ENCODE peak calls at places on chromosomes 3 and 15, in six cellular contexts. S, V, G, F, M and X are unnamed samples.
A peak's percentile ranks its signal among the peaks of the same experiment; 100 is the strongest.

GRCh38 chr15:89998141-89998661 is 2.9 kb upstream of the ZNF710 start:
- DNase-seq in S (no peak), V (peak; percentile 81), G (no peak), F (peak; percentile 87), M (no peak), X (no peak)

GRCh38 chr3:71112576-71112975 is 471.0 kb downstream of the FOXP1 start:
- DNase-seq in S (no peak), V (peak; percentile 49), G (no peak), F (no peak), M (no peak), X (no peak)

GRCh38 chr3:67593761-67594234 is 60.6 kb downstream of the SUCLG2 start:
- DNase-seq in S (peak; percentile 34), V (peak; percentile 20), G (no peak), F (peak; percentile 32), M (no peak), X (no peak)

GRCh38 chr15:79028411-79028964 is 62.1 kb downstream of the RASGRF1 start:
- DNase-seq in S (peak; percentile 75), V (peak; percentile 26), G (no peak), F (peak; percentile 71), M (peak; percentile 26), X (no peak)

GRCh38 chr15:81264072-81264857 is 59.7 kb downstream of the STARD5 start:
- DNase-seq in S (no peak), V (no peak), G (no peak), F (no peak), M (no peak), X (no peak)

GRCh38 chr15:69088300-69088965 is 72.0 kb upstream of the GLCE start:
- DNase-seq in S (no peak), V (no peak), G (no peak), F (no peak), M (no peak), X (no peak)

GRCh38 chr15:94951538-94951937 is 720.2 kb downstream of the MCTP2 start:
- DNase-seq in S (no peak), V (peak; percentile 53), G (no peak), F (no peak), M (no peak), X (no peak)

GRCh38 chr3:187101184-187102072 is 37.9 kb downstream of the RPL39L start:
- DNase-seq in S (no peak), V (peak; percentile 36), G (peak; percentile 76), F (no peak), M (peak; percentile 77), X (peak; percentile 3)

GRCh38 chr3:135965506-135966348 is at the start of gene PPP2R3A:
- DNase-seq in S (peak; percentile 93), V (peak; percentile 83), G (peak; percentile 79), F (peak; percentile 69), M (peak; percentile 86), X (peak; percentile 35)

GRCh38 chr3:62051506-62051905 is 321.8 kb downstream of the FEZF2 start:
- DNase-seq in S (peak; percentile 39), V (peak; percentile 57), G (no peak), F (no peak), M (peak; percentile 47), X (no peak)

GRCh38 chr3:78255403-78255802 is 1215.5 kb downstream of the ROBO2 start:
- DNase-seq in S (no peak), V (peak; percentile 79), G (no peak), F (no peak), M (no peak), X (no peak)

GRCh38 chr15:24957691-24958090 is 2.9 kb downstream of the SNRPN start:
- DNase-seq in S (no peak), V (no peak), G (no peak), F (no peak), M (no peak), X (no peak)

GRCh38 chr3:45972534-45973402 is 22.9 kb downstream of the FYCO1 start:
- DNase-seq in S (no peak), V (peak; percentile 88), G (peak; percentile 54), F (peak; percentile 94), M (no peak), X (no peak)

GRCh38 chr3:134406331-134407246 is 32.3 kb upstream of the AMOTL2 start:
- DNase-seq in S (peak; percentile 79), V (no peak), G (peak; percentile 43), F (no peak), M (peak; percentile 56), X (no peak)

GRCh38 chr3:99503350-99503749 is 135.0 kb upstream of the COL8A1 start:
- DNase-seq in S (no peak), V (peak; percentile 64), G (no peak), F (no peak), M (no peak), X (no peak)

GRCh38 chr3:114409291-114409690 is 115.5 kb downstream of the TIGIT start:
- DNase-seq in S (no peak), V (no peak), G (no peak), F (no peak), M (no peak), X (no peak)

GRCh38 chr3:45915518-45916231 is 27.6 kb upstream of the CXCR6 start:
- DNase-seq in S (no peak), V (peak; percentile 84), G (peak; percentile 47), F (peak; percentile 82), M (peak; percentile 48), X (peak; percentile 48)